ENCODE peak calls at places on chromosomes 16 and 17, in nine cellular contexts. Y is T-cell; Z is cardiac muscle cell; V is adipocyte; W is WTC11; Q is CD4-positive, alpha-beta T cell; N is smooth muscle cell of the brain vasculature; A is RCC 7860; X is GM12865. L is an unnamed sample.
A peak's percentile ranks its signal among the peaks of the same experiment; 100 is the strongest.

GRCh38 chr17:30858556-30859250 is 26.9 kb downstream of the ATAD5 start:
- DNase-seq in N (no peak), Y (no peak), X (no peak), Q (no peak), V (no peak), A (no peak), Z (peak; percentile 2), W (no peak), L (no peak)

GRCh38 chr16:83214671-83215070 is 587.9 kb downstream of the CDH13 start:
- DNase-seq in A (no peak), X (no peak), Q (no peak), N (no peak), Z (peak; percentile 8), Y (no peak), W (no peak), V (no peak), L (no peak)

GRCh38 chr16:77995843-77996455 is 26.4 kb upstream of the CLEC3A start:
- DNase-seq in W (no peak), N (no peak), Z (no peak), X (no peak), Y (no peak), Q (no peak), A (no peak), V (no peak), L (no peak)

GRCh38 chr17:77849203-77849602 is 109.3 kb upstream of the TNRC6C start:
- DNase-seq in Q (no peak), Z (peak; percentile 47), A (no peak), Y (no peak), N (no peak), W (no peak), V (no peak), X (no peak), L (no peak)

GRCh38 chr16:23148166-23148512 is 1.1 kb downstream of the USP31 start:
- DNase-seq in W (no peak), V (no peak), Q (no peak), Z (no peak), Y (no peak), N (no peak), X (no peak), A (no peak), L (no peak)

GRCh38 chr17:63917646-63918045 is 993 bp downstream of the GH1 start:
- DNase-seq in W (no peak), Z (no peak), X (no peak), V (no peak), A (no peak), Y (no peak), N (no peak), Q (no peak), L (no peak)

GRCh38 chr16:11085025-11085485 is 140.7 kb downstream of the CLEC16A start:
- DNase-seq in Q (no peak), X (no peak), Y (no peak), N (no peak), A (no peak), W (no peak), Z (no peak), V (no peak), L (no peak)

GRCh38 chr17:35095741-35096140 is 23.9 kb downstream of the RAD51D start:
- DNase-seq in Y (no peak), N (no peak), Q (no peak), X (no peak), Z (no peak), W (no peak), A (no peak), V (no peak), L (no peak)

GRCh38 chr16:27817038-27817437 is 246.5 kb downstream of the GSG1L start:
- DNase-seq in Z (no peak), W (no peak), Y (no peak), X (no peak), V (no peak), A (no peak), N (no peak), Q (no peak), L (no peak)

GRCh38 chr17:3890082-3890892 is 2.6 kb downstream of the CAMKK1 start:
- DNase-seq in X (no peak), V (peak; percentile 97), Q (no peak), A (peak; percentile 95), N (no peak), Z (peak; percentile 83), W (no peak), Y (no peak), L (no peak)

GRCh38 chr16:75000481-75001081 is 1.8 kb downstream of the ZNRF1 start:
- DNase-seq in W (no peak), A (peak; percentile 21), Q (no peak), V (peak; percentile 47), X (no peak), Y (no peak), N (no peak), Z (peak; percentile 18), L (no peak)

GRCh38 chr16:23967018-23967417 is 131.2 kb downstream of the PRKCB start:
- DNase-seq in V (no peak), X (no peak), Z (no peak), W (no peak), N (no peak), Y (no peak), Q (no peak), A (no peak), L (no peak)

GRCh38 chr16:85114909-85115567 is 2.8 kb upstream of the CIBAR2 start:
- DNase-seq in W (peak; percentile 99), Y (peak; percentile 62), Z (peak; percentile 86), N (no peak), X (peak; percentile 90), Q (peak; percentile 71), V (peak; percentile 90), A (peak; percentile 49), L (peak; percentile 80)

GRCh38 chr16:73037331-73037745 is 10.6 kb downstream of the ZFHX3 start:
- DNase-seq in W (no peak), Y (no peak), Q (no peak), N (no peak), X (peak; percentile 83), A (no peak), V (no peak), Z (no peak), L (no peak)

GRCh38 chr17:9192010-9192409 is 170.7 kb downstream of the NTN1 start:
- DNase-seq in V (peak; percentile 3), N (no peak), X (no peak), W (no peak), Q (no peak), Z (peak; percentile 3), Y (no peak), A (no peak), L (no peak)

GRCh38 chr16:53080345-53081031 is 25.7 kb downstream of the CHD9 start:
- DNase-seq in N (no peak), X (no peak), Y (no peak), Q (no peak), A (no peak), Z (peak; percentile 90), W (no peak), V (peak; percentile 95), L (no peak)

GRCh38 chr17:57892820-57893595 is 43.2 kb upstream of the MRPS23 start:
- DNase-seq in Q (no peak), W (peak; percentile 23), X (no peak), A (peak; percentile 97), Z (peak; percentile 99), N (peak; percentile 75), V (peak; percentile 98), Y (no peak), L (no peak)

GRCh38 chr16:58732545-58733247 is 1.4 kb downstream of the GOT2 start:
- DNase-seq in X (peak; percentile 60), Y (no peak), N (no peak), V (peak; percentile 39), Z (peak; percentile 31), W (no peak), Q (no peak), A (peak; percentile 16), L (no peak)

GRCh38 chr17:82334622-82335394 is 1.2 kb upstream of the SECTM1 start:
- DNase-seq in Z (peak; percentile 27), A (no peak), Y (no peak), V (peak; percentile 70), X (no peak), Q (no peak), N (no peak), W (no peak), L (no peak)

GRCh38 chr17:79721993-79722671 is 8.6 kb upstream of the ENPP7 start:
- DNase-seq in X (no peak), Z (peak; percentile 15), V (peak; percentile 6), N (no peak), Q (no peak), A (no peak), W (peak; percentile 31), Y (no peak), L (no peak)

GRCh38 chr17:17497845-17498520 is 1.8 kb upstream of the RASD1 start:
- DNase-seq in W (no peak), V (no peak), N (no peak), Y (no peak), A (no peak), Z (no peak), X (no peak), Q (no peak), L (no peak)

GRCh38 chr17:65551641-65552040 is 9.8 kb downstream of the AXIN2 start:
- DNase-seq in W (no peak), X (no peak), A (no peak), Y (no peak), N (no peak), Z (no peak), V (no peak), Q (no peak), L (no peak)

L was measured in activated gamma-delta T cell treated with Interleukin-2 at 50 U/mL for 16 hours.